ENCODE peak calls at places on chromosomes 7 and 10, in eight cellular contexts. U is GM23338, Z is HCT116, T is PC-3, R is OCI-LY7, N is hepatocyte, I is GM23248, S is MM.1S. P is an unnamed sample.

GRCh38 chr10:35300063-35300699 is 36.1 kb upstream of the CCNY start:
- DNase-seq in R (no peak), T (peak), N (peak), I (peak), S (no peak), U (no peak), Z (peak), P (no peak)

GRCh38 chr7:13489386-13489785 is 500.1 kb downstream of the ETV1 start:
- DNase-seq in T (no peak), I (no peak), Z (no peak), S (no peak), U (no peak), R (no peak), N (no peak), P (no peak)

GRCh38 chr7:84446991-84447480 is 252.4 kb upstream of the SEMA3A start:
- DNase-seq in U (no peak), S (no peak), T (no peak), I (no peak), R (no peak), Z (no peak), N (no peak), P (no peak)

GRCh38 chr10:73771722-73772279 is 10.0 kb upstream of the CHCHD1 start:
- DNase-seq in S (peak), Z (peak), U (peak), I (peak), N (peak), R (peak), T (peak), P (peak)

GRCh38 chr10:65566906-65567305 is 1358.9 kb upstream of the LRRTM3 start:
- DNase-seq in N (no peak), Z (no peak), R (no peak), I (no peak), T (no peak), U (no peak), S (no peak), P (peak)

GRCh38 chr7:115654384-115655181 is 376.0 kb downstream of the TFEC start:
- DNase-seq in S (no peak), T (no peak), N (no peak), I (peak), Z (no peak), R (no peak), U (no peak), P (no peak)

GRCh38 chr10:1272079-1272478 is 215.9 kb downstream of the WDR37 start:
- DNase-seq in I (no peak), S (no peak), U (no peak), Z (no peak), R (no peak), T (no peak), N (no peak), P (no peak)

GRCh38 chr10:126904807-126905686 is at the start of gene DOCK1:
- DNase-seq in N (peak), R (no peak), T (peak), S (no peak), I (peak), U (peak), Z (peak), P (peak)

GRCh38 chr10:28875535-28876208 is 198.4 kb downstream of the BAMBI start:
- DNase-seq in S (no peak), U (peak), Z (no peak), N (peak), I (no peak), T (peak), R (no peak), P (peak)

GRCh38 chr7:130649004-130649790 is 19.4 kb downstream of the COPG2 start:
- DNase-seq in U (no peak), S (no peak), N (peak), I (peak), R (no peak), T (no peak), Z (peak), P (no peak)

GRCh38 chr10:119326167-119326566 is 118.8 kb downstream of the GRK5 start:
- DNase-seq in R (no peak), I (no peak), T (no peak), S (no peak), U (no peak), N (no peak), Z (no peak), P (peak)

GRCh38 chr7:82373890-82374289 is 69.7 kb downstream of the CACNA2D1 start:
- DNase-seq in N (no peak), S (no peak), T (no peak), Z (no peak), U (no peak), I (no peak), R (no peak), P (no peak)

GRCh38 chr7:50206521-50207250 is 97.8 kb upstream of the IKZF1 start:
- DNase-seq in S (no peak), R (no peak), Z (peak), T (no peak), N (no peak), U (no peak), I (peak), P (no peak)

GRCh38 chr10:103768345-103768744 is 87.0 kb downstream of the SH3PXD2A start:
- DNase-seq in I (no peak), R (no peak), Z (no peak), N (no peak), S (no peak), U (no peak), T (no peak), P (no peak)

GRCh38 chr10:103767756-103768155 is 87.6 kb downstream of the SH3PXD2A start:
- DNase-seq in Z (no peak), U (no peak), I (no peak), T (no peak), S (no peak), R (no peak), N (no peak), P (no peak)

GRCh38 chr10:103765981-103766380 is 89.4 kb downstream of the SH3PXD2A start:
- DNase-seq in T (peak), S (peak), N (no peak), U (no peak), I (no peak), Z (no peak), R (peak), P (no peak)

GRCh38 chr10:103765168-103765567 is 90.2 kb downstream of the SH3PXD2A start:
- DNase-seq in Z (no peak), T (peak), I (peak), U (no peak), R (no peak), N (no peak), S (no peak), P (no peak)

DNA sequence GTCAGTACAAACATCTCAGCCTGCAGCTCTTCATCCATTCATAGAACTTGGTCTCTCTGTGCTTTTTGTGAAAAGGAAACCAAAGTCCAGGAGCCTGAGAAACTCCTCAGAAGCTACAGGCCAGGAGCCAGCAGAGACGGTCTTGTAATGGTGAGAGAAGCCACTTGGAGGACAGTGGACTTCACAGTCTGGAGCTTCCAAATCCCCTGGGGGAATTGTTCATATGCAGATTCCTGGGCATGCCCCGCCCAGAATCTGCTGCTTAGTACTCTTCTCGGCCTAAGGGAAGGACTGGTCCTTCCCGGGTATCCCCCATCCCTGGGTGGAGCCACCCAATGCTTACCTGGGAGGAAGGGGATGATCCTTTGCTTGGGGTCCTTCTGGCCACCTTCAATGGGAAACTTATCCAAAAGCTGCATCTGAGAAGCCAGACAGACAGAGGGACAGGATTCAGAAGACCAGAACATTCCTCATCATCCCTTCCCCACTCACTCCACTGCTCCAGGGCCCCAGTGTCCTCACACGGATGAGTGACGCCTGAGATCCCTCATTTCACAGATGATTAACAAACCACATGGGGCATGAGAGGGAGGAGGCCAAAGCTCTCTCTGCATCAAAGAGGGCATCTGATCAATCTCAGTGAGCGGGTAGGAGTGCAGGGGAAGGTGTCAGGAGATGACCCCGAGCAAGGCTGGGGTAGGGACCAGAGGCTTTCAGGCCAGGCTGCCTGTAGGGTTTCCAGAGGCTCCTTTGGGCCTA is 88.4 kb downstream of the SH3PXD2A start:
- DNase-seq in Z (no peak), N (no peak), I (no peak), U (no peak), R (no peak), S (no peak), T (no peak), P (no peak)
- TF ChIP-seq EZH2phosphoT487 in Z (no peak), N (no peak), I (no peak), U (no peak), R (no peak), S (no peak), T (no peak), P (no peak)

DNA sequence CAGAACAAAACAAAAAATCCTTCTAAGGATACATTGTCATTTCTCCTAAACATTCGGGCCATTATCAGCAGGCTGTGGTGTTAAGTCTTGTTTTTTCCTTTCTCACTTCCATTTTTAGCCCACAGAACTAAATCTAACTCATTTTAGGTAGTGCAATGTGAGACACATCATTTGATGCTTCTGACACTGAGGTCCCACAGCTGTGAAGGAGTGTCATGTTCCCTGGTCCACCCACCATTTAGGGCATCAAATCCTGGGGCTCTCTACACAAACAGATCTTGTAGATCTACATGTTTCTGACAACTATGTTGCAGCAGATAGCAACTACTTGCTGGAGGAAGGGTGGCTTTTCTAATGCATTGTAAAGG is 232.5 kb upstream of the IGFBP3 start:
- DNase-seq in U (no peak), Z (no peak), N (no peak), T (no peak), R (no peak), I (no peak), S (no peak), P (no peak)
- H2AFZ ChIP-seq in U (no peak), Z (no peak), N (no peak), T (peak), R (no peak), I (no peak), S (peak), P (peak)

GRCh38 chr7:10889266-10889898 is 84.3 kb upstream of the PHF14 start:
- DNase-seq in N (peak), T (peak), S (peak), Z (peak), R (peak), U (peak), I (peak), P (peak)
- TF ChIP-seq EZH2phosphoT487 in N (no peak), T (no peak), S (no peak), Z (no peak), R (no peak), U (no peak), I (no peak), P (no peak)

GRCh38 chr10:75572478-75572877 is 141.1 kb downstream of the LRMDA start:
- DNase-seq in Z (no peak), N (no peak), S (no peak), T (no peak), R (no peak), U (no peak), I (no peak), P (no peak)

GRCh38 chr10:75565286-75566251 is 134.1 kb downstream of the LRMDA start:
- DNase-seq in U (no peak), S (no peak), Z (no peak), T (no peak), R (no peak), I (no peak), N (peak), P (no peak)

GRCh38 chr10:75568721-75569120 is 137.3 kb downstream of the LRMDA start:
- DNase-seq in T (no peak), I (no peak), S (no peak), R (no peak), Z (no peak), U (no peak), N (no peak), P (no peak)

DNA sequence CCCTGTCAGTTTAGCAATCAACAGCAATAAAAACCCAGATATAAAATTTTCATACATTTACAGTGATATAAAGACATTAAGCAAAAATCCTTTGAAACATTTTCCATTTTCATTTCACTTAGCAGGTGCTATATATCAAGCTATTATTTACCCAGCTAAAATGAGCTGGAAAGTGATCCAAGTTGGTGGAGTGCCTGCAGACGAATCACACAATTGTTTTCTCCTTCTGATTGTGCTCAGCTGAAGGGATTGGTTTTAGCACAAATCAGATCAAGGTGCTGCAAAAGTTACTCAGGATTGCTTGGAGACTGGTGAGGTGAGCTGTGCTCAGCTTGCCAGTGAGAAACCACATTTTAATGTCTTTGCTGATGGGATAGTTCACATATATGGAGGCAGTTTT is 138.1 kb downstream of the LRMDA start:
- DNase-seq in N (no peak), T (peak), S (no peak), U (no peak), Z (no peak), R (no peak), I (no peak), P (no peak)
- H2AFZ ChIP-seq in N (no peak), T (no peak), S (no peak), U (no peak), Z (no peak), R (no peak), I (no peak), P (no peak)

DNA sequence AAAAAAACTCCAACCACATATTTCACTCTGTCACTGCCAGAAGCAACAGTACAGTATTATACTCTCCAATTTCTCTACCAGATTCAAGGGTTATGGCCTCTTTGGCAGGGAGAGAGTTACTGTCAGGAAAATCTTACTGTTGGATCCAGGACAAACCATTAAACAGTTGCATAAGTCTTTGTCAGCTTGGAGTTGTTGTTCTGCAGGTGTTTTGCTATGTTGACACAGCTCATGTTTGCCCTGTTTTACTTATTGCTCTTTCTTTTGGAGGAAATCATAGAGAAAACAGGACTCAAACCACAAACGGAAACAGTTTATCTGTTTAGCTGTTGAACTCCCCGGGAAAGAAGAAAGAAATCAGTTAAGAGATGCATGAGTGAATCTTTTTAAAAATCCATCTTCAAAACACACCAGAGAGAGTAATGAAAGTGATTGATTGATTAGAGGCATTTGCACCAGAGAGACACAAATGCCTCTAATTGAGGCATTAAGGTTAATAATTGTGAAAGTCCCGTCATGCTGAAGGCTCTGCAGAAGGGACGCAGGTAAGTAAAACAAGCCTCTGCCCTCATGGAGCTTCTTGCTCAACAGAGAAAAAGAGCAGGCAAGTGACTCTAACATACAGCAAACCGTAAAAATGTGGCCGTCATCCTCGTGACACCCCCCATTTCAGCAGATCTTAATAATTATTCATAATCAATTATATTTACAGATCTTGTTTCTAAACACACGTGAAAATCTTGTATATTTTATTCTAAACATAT is 38.7 kb upstream of the ARHGAP21 start:
- DNase-seq in Z (no peak), I (peak), S (no peak), N (no peak), U (peak), R (no peak), T (peak), P (no peak)
- TF ChIP-seq EZH2phosphoT487 in Z (no peak), I (no peak), S (no peak), N (no peak), U (no peak), R (no peak), T (no peak), P (no peak)

DNA sequence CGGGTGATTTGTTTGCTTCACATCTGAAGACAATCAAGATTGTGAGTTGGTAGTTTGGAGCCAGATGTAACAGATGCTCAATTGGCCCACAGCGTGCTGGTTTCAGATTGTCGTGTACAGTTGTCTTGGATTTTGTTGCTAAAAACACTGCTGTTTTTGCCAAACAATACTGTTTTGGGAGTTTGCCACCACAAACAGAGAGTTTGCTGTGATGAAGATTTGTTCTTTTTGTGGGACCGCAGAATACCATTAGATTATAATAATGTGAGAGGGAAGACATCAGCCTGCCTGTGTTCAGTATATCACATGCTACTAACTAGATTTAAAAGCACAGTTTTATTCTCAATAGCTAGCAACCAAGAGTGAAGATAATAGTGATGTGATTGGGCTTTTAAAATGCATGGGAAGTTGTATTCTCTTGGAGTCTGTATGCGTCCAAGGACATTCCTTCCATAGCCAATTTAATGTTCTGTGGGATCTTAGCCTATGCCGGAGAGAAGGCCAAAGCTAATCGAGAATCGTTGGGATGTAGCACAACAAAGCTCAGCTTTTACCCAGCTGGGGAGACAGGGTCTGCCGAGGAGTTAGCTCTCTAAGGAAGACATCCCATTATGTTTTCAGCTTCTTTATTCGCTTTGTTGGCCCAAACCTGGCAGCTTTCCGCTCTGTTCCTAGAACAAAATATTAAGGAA is 18.7 kb upstream of the ITGA8 start:
- DNase-seq in I (peak), Z (no peak), N (no peak), S (no peak), T (no peak), R (no peak), U (no peak), P (no peak)
- H2AFZ ChIP-seq in I (no peak), Z (no peak), N (no peak), S (no peak), T (no peak), R (no peak), U (peak), P (no peak)

GRCh38 chr10:98461500-98461842 is 14.7 kb upstream of the HPS1 start:
- DNase-seq in Z (no peak), S (no peak), U (no peak), R (no peak), I (no peak), N (no peak), T (no peak), P (no peak)

GRCh38 chr10:98463022-98463421 is 16.3 kb upstream of the HPS1 start:
- DNase-seq in Z (no peak), T (no peak), S (no peak), N (no peak), R (no peak), U (no peak), I (no peak), P (no peak)

GRCh38 chr10:98459385-98459784 is 12.7 kb upstream of the HPS1 start:
- DNase-seq in I (no peak), N (no peak), U (no peak), R (no peak), T (no peak), Z (no peak), S (no peak), P (no peak)

GRCh38 chr10:98458812-98459211 is 12.1 kb upstream of the HPS1 start:
- DNase-seq in Z (no peak), I (no peak), T (no peak), U (no peak), N (no peak), R (no peak), S (no peak), P (no peak)

GRCh38 chr10:98460837-98461499 is 14.2 kb upstream of the HPS1 start:
- DNase-seq in S (no peak), R (no peak), Z (peak), U (no peak), T (peak), I (peak), N (peak), P (no peak)
- TF ChIP-seq EZH2phosphoT487 in S (no peak), R (no peak), Z (no peak), U (no peak), T (no peak), I (no peak), N (no peak), P (no peak)

GRCh38 chr10:45592432-45592831 is 80.1 kb downstream of the ZFAND4 start:
- DNase-seq in S (no peak), U (no peak), T (no peak), Z (no peak), I (peak), R (no peak), N (no peak), P (no peak)
- H2AFZ ChIP-seq in S (no peak), U (no peak), T (no peak), Z (no peak), I (no peak), R (no peak), N (no peak), P (no peak)

DNA sequence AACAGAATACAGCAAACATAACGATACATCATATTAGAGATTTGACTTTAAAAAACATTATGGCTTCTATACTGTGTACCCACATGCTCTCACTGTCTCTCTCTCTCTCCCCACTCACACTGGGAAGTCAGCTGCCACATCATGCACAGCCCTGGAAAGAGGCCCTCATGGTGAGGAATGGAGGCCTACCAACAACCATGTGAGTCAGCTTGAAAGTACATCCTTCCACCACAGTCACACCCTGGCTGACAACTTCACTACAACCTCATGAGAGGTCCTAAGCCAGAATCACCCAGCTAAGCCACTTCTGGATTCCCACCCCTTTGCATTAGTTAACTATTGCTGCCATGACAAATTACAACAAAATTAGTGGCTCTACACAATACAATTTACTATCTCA is 23.3 kb upstream of the GPR22 start:
- DNase-seq in I (peak), S (no peak), N (no peak), U (no peak), T (peak), Z (no peak), R (no peak), P (no peak)
- TF ChIP-seq EZH2phosphoT487 in I (no peak), S (no peak), N (no peak), U (no peak), T (no peak), Z (no peak), R (no peak), P (no peak)

P was measured in neural progenitor cell.